ENCODE peak calls at places on chromosome 1, in four cellular contexts. One of them, this sample, is unnamed.

GRCh38 chr1:174968750-174969244 is 30.9 kb upstream of the CACYBP start:
- DNase-seq in H1: no peak
- DNase-seq in GM12878: peak
- DNase-seq in HCT116: no peak
- DNase-seq in this sample: no peak

GRCh38 chr1:225757927-225758460 is 19.6 kb upstream of the SRP9 start:
- DNase-seq in GM12878: no peak
- DNase-seq in HCT116: no peak
- DNase-seq in H1: no peak
- DNase-seq in this sample: no peak

GRCh38 chr1:156910309-156910782 is 10.1 kb upstream of the LRRC71 start:
- DNase-seq in H1: no peak
- DNase-seq in HCT116: no peak
- DNase-seq in GM12878: no peak
- DNase-seq in this sample: peak

GRCh38 chr1:170910273-170910672 is 25.1 kb upstream of the MROH9 start:
- DNase-seq in H1: no peak
- DNase-seq in HCT116: no peak
- DNase-seq in GM12878: no peak
- DNase-seq in this sample: no peak

GRCh38 chr1:26025060-26025459 is 3.5 kb downstream of the EXTL1 start:
- DNase-seq in HCT116: no peak
- DNase-seq in H1: no peak
- DNase-seq in GM12878: no peak
- DNase-seq in this sample: no peak

GRCh38 chr1:31734582-31735107 is 29.5 kb downstream of the ADGRB2 start:
- DNase-seq in GM12878: no peak
- DNase-seq in HCT116: no peak
- DNase-seq in H1: no peak
- DNase-seq in this sample: no peak

GRCh38 chr1:59595774-59596173 is 219.0 kb upstream of the HOOK1 start:
- DNase-seq in HCT116: no peak
- DNase-seq in GM12878: no peak
- DNase-seq in H1: no peak
- DNase-seq in this sample: no peak

GRCh38 chr1:244833734-244834595 is 1.5 kb upstream of the COX20 start:
- DNase-seq in HCT116: peak
- DNase-seq in H1: no peak
- DNase-seq in GM12878: no peak
- DNase-seq in this sample: peak

DNA sequence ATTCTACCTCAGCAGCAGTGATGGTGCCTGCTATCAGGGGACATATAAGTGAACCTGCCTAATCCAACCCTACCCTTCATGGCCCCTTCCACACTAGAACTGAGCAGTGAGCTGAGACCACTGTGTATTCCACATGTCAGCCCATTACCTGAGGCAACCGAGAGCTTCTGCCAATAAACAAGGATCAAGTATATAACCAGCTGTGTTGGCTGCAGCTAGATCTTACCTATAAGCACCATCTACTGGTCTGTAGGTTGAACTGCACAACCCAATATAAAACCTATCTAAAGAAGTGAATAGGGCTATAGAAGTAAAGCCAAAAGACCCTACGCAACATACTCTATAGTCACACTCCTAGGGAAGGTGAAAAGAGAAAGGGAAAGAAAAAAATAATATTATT is 376.9 kb downstream of the HHIPL2 start:
- DNase-seq in HCT116: peak
- DNase-seq in GM12878: peak
- DNase-seq in H1: no peak
- DNase-seq in this sample: peak
- TF ChIP-seq CTCF in HCT116: peak
- TF ChIP-seq CTCF in GM12878: peak
- TF ChIP-seq CTCF in H1: no peak
- TF ChIP-seq CTCF in this sample: peak

GRCh38 chr1:58047265-58047858 is 499.2 kb downstream of the OMA1 start:
- DNase-seq in HCT116: no peak
- DNase-seq in GM12878: no peak
- DNase-seq in H1: no peak
- DNase-seq in this sample: peak
- TF ChIP-seq JUND in HCT116: no peak
- TF ChIP-seq JUND in GM12878: no peak
- TF ChIP-seq JUND in H1: no peak
- TF ChIP-seq JUND in this sample: no peak

DNA sequence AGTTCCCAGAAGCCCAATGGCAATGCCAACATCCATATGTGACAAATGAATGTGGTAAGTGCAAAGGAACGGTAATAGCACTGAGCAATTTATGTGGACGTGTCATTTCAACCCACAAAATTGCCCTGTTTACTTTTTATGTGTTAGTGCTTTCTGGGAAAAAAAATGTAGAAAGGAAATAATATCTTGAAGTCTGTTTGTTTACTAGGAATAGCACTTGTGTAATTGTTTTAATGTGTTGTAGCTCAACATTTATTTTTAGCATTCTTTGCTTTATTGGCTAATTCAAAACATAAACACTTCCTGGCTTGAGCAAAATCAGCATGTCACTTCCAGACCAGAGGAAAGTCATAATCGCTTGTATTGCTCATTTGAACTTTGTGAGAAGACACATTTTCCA is 224.8 kb upstream of the KCNK2 start:
- DNase-seq in GM12878: no peak
- DNase-seq in HCT116: no peak
- DNase-seq in H1: no peak
- DNase-seq in this sample: no peak
- H2AFZ ChIP-seq in GM12878: no peak
- H2AFZ ChIP-seq in HCT116: no peak
- H2AFZ ChIP-seq in H1: no peak
- H2AFZ ChIP-seq in this sample: peak

GRCh38 chr1:182803846-182804245 is 14.3 kb downstream of the NPL start:
- DNase-seq in GM12878: no peak
- DNase-seq in H1: no peak
- DNase-seq in HCT116: no peak
- DNase-seq in this sample: no peak

GRCh38 chr1:182807907-182808306 is 18.3 kb downstream of the NPL start:
- DNase-seq in H1: no peak
- DNase-seq in GM12878: no peak
- DNase-seq in HCT116: no peak
- DNase-seq in this sample: no peak

GRCh38 chr1:182809414-182809957 is 19.9 kb downstream of the NPL start:
- DNase-seq in HCT116: no peak
- DNase-seq in H1: no peak
- DNase-seq in GM12878: no peak
- DNase-seq in this sample: no peak

GRCh38 chr1:182802006-182802798 is 12.6 kb downstream of the NPL start:
- DNase-seq in GM12878: no peak
- DNase-seq in HCT116: no peak
- DNase-seq in H1: no peak
- DNase-seq in this sample: no peak

DNA sequence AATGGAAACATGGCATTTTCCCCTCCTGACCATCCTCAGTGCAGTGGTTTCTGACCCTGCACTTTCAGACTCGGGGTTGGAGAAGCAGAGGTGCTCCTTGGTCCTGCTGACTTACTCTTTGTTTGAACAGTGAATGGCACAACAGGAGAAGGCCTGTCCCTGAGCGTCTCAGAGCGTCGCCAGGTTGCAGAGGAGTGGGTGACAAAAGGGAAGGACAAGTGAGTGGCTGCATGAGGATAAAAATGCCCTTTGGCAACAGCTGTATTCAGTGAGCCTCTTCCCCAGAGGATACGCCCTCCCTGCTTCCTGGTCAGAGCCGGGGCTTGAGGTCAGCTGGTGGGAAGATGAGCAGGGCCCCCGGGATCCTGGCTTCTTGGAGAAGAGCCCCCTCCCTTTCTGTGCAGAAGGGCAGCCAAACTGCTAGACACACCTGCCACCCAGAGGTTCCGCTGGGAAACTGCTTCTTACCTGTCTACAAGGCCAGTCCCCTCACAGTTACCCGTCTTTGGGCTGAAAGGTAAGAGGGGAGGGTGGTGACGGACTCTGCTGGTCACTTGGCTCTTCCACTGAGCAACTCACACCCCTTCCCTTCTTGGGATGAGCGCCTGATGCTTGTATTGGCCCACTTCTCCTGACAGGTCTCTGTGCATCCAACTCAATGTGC is 16.6 kb downstream of the NPL start:
- DNase-seq in HCT116: peak
- DNase-seq in H1: peak
- DNase-seq in GM12878: no peak
- DNase-seq in this sample: peak
- TF ChIP-seq CTCF in HCT116: peak
- TF ChIP-seq CTCF in H1: peak
- TF ChIP-seq CTCF in GM12878: peak
- TF ChIP-seq CTCF in this sample: no peak

DNA sequence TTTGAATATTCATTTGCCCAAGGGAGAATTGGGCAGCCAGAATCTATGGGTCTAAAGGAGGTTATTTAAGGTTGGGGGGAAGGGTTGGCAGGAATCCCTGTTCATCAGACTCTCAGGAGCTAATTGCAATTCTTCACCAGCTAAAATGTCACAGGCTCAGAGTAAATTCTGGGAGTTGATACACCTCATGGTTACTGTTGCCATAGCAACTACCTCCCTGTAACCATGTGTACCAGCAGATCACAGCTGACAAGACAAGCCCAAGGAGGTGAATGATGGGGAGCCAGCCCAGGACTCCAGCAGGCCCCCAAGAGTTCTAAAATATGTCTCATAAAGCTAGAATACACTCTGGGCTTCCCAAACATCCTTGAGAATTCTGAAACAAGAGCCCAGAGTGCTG is 75.5 kb downstream of the CAMK2N1 start:
- DNase-seq in H1: no peak
- DNase-seq in HCT116: no peak
- DNase-seq in GM12878: no peak
- DNase-seq in this sample: peak
- TF ChIP-seq JUND in H1: no peak
- TF ChIP-seq JUND in HCT116: no peak
- TF ChIP-seq JUND in GM12878: no peak
- TF ChIP-seq JUND in this sample: no peak

This sample was measured in SK-N-SH.